ENCODE peak calls at places on chromosomes 2 and 18, in eight cellular contexts. N is A549; Z is NCI-H774; J is EL; A is dorsolateral prefrontal cortex; E is NCI-H2081; W is CD4-positive, alpha-beta T cell; Y is NCI-H69. F is an unnamed sample.

GRCh38 chr2:68222287-68222686 is 30.0 kb downstream of the PPP3R1 start:
- DNase-seq in N (no peak), Z (no peak), J (no peak), A (no peak), E (no peak), W (no peak), Y (no peak), F (no peak)

GRCh38 chr2:112920923-112921532 is 10.1 kb downstream of the IL37 start:
- DNase-seq in N (no peak), Z (no peak), J (peak; percentile 58), A (no peak), E (no peak), W (no peak), Y (no peak), F (no peak)

GRCh38 chr2:182381225-182381624 is 45.6 kb downstream of the PDE1A start:
- DNase-seq in N (no peak), Z (no peak), J (no peak), A (no peak), E (no peak), W (no peak), Y (no peak), F (no peak)

GRCh38 chr2:71716697-71717624 is 263.6 kb downstream of the DYSF start:
- DNase-seq in N (no peak), Z (no peak), J (peak; percentile 88), A (peak; percentile 30), E (no peak), W (no peak), Y (no peak), F (no peak)

GRCh38 chr2:230601510-230601909 is 111.1 kb upstream of the CAB39 start:
- DNase-seq in N (no peak), Z (no peak), J (no peak), A (no peak), E (no peak), W (no peak), Y (no peak), F (no peak)

GRCh38 chr2:197079832-197080555 is 153.5 kb upstream of the PGAP1 start:
- DNase-seq in N (no peak), Z (peak; percentile 42), J (peak; percentile 35), A (no peak), E (peak; percentile 55), W (no peak), Y (peak; percentile 93), F (no peak)

GRCh38 chr2:69300650-69301049 is 86.4 kb downstream of the GFPT1 start:
- DNase-seq in N (no peak), Z (no peak), J (no peak), A (no peak), E (no peak), W (no peak), Y (no peak), F (no peak)

GRCh38 chr18:3441290-3441689 is 8.7 kb upstream of the TGIF1 start:
- DNase-seq in N (no peak), Z (no peak), J (peak; percentile 18), A (no peak), E (peak; percentile 14), W (no peak), Y (peak; percentile 72), F (peak; percentile 14)